ENCODE peak calls at places on chromosomes 7 and 10, in five cellular contexts. T is neural crest cell, I is GM20000, P is upper lobe of right lung, G is type B pancreatic cell. Z is an unnamed sample.

GRCh38 chr10:28991738-28992270 is 297.1 kb upstream of the LYZL1 start:
- DNase-seq in T (peak), I (peak), P (no peak), G (no peak), Z (no peak)

GRCh38 chr7:84025332-84025927 is 169.2 kb downstream of the SEMA3A start:
- DNase-seq in T (no peak), I (no peak), P (no peak), G (no peak), Z (no peak)

GRCh38 chr10:14186245-14186644 is 144.5 kb downstream of the FRMD4A start:
- DNase-seq in T (no peak), I (no peak), P (no peak), G (no peak), Z (no peak)

GRCh38 chr10:2949948-2950354 is 117.4 kb upstream of the PFKP start:
- DNase-seq in T (no peak), I (no peak), P (no peak), G (no peak), Z (no peak)

GRCh38 chr10:116690356-116691078 is 51.8 kb downstream of the HSPA12A start:
- DNase-seq in T (peak), I (no peak), P (no peak), G (no peak), Z (no peak)

GRCh38 chr7:115618676-115619075 is 411.9 kb downstream of the TFEC start:
- DNase-seq in T (no peak), I (no peak), P (no peak), G (no peak), Z (no peak)

GRCh38 chr10:122237326-122237725 is 33.8 kb upstream of the BTBD16 start:
- DNase-seq in T (no peak), I (no peak), P (peak), G (no peak), Z (no peak)

GRCh38 chr7:119283353-119283752 is 989.6 kb upstream of the KCND2 start:
- DNase-seq in T (no peak), I (no peak), P (no peak), G (no peak), Z (no peak)

GRCh38 chr10:127907411-127908105 is 655 bp downstream of the PTPRE start:
- DNase-seq in T (no peak), I (no peak), P (peak), G (peak), Z (peak)

GRCh38 chr7:150966002-150966401 is 12.1 kb downstream of the KCNH2 start:
- DNase-seq in T (no peak), I (no peak), P (no peak), G (no peak), Z (no peak)

GRCh38 chr7:3995187-3995586 is 686.9 kb upstream of the FOXK1 start:
- DNase-seq in T (no peak), I (no peak), P (no peak), G (no peak), Z (no peak)

GRCh38 chr10:116304923-116305322 is 19.3 kb upstream of the CCDC172 start:
- DNase-seq in T (no peak), I (no peak), P (no peak), G (no peak), Z (no peak)

GRCh38 chr7:43572516-43573049 is 10.3 kb upstream of the STK17A start:
- DNase-seq in T (no peak), I (no peak), P (no peak), G (no peak), Z (no peak)

GRCh38 chr7:94041529-94041928 is 37.4 kb upstream of the BET1 start:
- DNase-seq in T (no peak), I (no peak), P (no peak), G (no peak), Z (no peak)

GRCh38 chr10:63738410-63738809 is 217.2 kb downstream of the REEP3 start:
- DNase-seq in T (no peak), I (no peak), P (no peak), G (no peak), Z (no peak)

GRCh38 chr7:12865593-12865992 is 178.2 kb downstream of the ARL4A start:
- DNase-seq in T (no peak), I (no peak), P (no peak), G (no peak), Z (no peak)

GRCh38 chr7:141221007-141221612 is 147.2 kb downstream of the TMEM178B start:
- DNase-seq in T (no peak), I (no peak), P (no peak), G (no peak), Z (no peak)

GRCh38 chr7:28581351-28581750 is 169.0 kb downstream of the CREB5 start:
- DNase-seq in T (no peak), I (no peak), P (no peak), G (no peak), Z (no peak)

DNA sequence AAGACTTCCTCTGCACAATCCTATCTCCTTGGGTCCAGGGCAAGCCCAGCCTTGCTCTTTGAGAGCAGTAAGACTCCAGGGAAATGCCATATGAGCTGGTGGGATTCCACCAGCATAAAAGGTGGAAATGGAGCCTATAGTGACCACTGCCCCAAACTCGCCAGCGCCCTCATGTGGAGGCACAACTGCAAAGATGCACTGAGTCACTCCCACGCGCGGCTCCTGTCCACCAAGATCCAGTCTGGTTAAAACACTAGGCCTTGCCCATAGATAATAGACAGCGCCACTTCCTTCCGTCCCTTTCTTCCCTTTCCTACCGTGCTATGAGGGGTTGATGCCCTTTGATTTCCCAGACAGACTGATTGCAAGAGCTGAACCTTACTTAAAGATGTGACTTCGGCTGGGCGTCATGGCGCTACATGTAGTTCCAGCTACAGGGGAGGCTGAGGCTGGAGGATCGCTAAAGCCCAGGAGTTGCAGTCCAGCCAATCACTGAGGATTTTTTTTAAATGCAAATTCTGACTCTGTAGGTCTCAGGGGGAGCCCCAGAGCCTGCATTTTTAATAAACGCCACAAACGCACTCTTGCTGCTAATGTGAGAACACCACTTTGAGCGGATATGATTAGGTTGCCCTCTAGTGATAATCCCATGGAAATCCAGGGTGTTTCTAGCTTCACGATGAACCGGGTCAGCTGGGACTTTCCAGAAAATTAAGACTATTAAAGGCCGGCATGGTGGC is 136.5 kb downstream of the EPC1 start:
- DNase-seq in T (no peak), I (no peak), P (no peak), G (no peak), Z (peak)
- TF ChIP-seq CTCF in T (peak), I (no peak), P (peak), G (peak), Z (peak)

DNA sequence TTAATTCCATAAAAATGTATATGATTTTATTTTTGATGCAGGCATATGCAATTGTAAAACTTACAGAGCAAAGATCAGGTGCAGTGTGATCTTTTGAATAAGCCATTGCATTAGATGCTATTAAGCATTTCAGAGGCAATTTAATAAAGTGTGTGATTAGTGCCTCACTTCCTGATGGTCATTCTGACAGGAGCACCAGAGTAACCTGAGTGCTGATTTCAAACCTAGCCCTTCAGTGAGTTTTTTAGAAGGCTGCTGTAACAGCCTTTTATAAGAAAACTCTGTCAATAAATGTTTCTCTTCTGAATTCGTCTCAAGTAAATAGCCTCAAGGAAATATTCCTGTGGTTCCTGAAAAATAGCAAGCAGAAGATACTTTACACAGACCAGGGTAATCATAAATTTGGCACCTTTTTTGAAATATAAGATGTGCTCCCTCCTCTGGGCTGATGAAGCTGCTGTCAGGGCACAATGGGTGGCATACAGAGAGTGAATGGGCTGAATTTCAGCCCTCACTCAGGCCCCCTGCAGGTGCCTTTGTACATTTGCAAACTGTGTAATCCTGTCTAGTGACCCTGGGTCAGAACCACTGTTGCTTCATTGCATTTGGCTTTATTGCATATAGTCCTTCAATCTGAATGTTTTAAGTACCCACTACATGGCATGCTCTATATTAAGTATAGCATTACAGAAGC is 193.7 kb upstream of the CSTF2T start:
- DNase-seq in T (peak), I (peak), P (no peak), G (no peak), Z (no peak)
- TF ChIP-seq CTCF in T (peak), I (no peak), P (peak), G (peak), Z (peak)

DNA sequence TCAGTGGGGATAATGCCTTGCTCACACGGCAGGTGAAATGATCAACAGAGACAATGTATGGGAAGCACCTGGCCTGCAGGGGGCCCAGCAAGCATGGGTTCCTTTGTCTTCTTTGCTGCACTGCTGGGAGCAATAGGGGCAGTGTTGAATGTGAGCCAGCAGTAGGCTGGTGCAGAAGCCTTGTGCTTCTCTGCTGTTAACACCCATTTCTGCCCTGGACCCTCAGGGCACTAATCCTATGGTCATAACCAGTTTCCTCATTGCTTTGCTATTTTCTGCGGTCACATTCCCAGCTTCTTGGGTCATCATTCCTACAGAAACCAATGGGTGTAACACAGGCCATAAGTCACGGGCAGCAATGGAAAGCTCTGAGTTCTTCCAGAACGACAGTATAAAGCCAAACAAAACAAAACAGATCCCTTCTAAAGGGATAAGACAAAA is 10.9 kb upstream of the LGI1 start:
- DNase-seq in T (no peak), I (peak), P (no peak), G (no peak), Z (peak)
- TF ChIP-seq CTCF in T (peak), I (peak), P (no peak), G (peak), Z (peak)

DNA sequence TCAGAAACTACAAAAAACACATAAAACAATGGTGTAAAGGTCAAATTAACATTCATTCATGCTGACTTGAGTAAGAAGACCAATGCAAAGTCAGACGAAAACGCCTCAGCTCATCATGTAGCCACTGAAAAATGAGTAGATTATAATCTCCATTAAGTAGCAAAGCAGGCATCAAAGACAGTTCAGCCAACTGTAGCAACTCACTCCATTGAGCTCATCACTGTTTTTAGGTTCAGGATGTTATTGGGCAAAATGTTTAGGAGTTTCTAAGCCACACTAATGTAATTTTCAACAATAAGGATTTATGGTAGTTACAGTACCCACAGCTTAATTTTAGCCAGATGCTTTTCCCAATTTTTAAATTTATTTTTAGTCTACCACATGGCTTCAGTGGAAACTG is 178.6 kb downstream of the ELMO1 start:
- DNase-seq in T (no peak), I (no peak), P (no peak), G (no peak), Z (no peak)
- TF ChIP-seq CTCF in T (no peak), I (no peak), P (no peak), G (no peak), Z (no peak)

GRCh38 chr10:11827006-11827405 is 3.9 kb downstream of the PROSER2 start:
- DNase-seq in T (no peak), I (no peak), P (no peak), G (no peak), Z (no peak)
- TF ChIP-seq CTCF in T (peak), I (no peak), P (no peak), G (no peak), Z (no peak)

DNA sequence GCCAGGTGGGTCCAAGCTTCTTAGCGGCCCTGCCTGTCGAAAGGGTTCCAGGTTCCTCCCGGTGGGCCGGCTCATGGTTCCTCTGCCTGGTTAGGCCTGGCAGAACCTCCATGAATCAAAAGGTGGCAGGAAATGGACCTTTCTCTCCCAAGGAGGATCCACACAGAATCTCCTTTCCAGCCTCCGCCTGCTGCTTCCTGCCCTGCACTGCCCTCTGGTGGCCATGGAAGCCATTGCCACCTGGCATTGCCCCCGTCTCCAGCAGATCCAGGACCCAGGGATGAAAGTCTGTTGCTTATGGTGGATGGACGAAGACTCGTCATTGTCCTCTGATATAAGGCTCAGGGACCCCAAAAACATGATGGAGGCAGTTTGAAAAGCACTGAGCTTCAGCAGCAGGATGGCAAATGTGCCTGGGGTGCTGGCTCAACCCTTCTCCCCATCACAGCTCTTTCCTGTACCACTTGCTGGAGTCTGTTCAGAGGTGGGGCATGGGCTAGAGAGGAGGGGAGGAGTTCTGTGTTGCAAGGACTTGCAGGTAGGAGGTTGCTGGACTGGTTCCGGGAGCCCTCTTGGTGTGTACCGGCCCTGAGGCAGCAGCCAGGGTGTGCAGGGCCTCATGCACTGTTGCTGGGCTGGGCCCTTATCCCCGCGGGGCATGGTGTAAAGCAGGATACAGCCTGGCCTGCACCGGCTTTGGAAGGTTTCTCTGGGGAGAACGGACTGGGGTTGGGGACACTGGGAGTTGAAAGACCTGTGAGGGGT is 11.3 kb upstream of the INMT start:
- DNase-seq in T (peak), I (peak), P (peak), G (peak), Z (peak)
- TF ChIP-seq CTCF in T (peak), I (peak), P (peak), G (peak), Z (peak)

GRCh38 chr10:102424145-102424544 is 3.5 kb downstream of the FBXL15 start:
- DNase-seq in T (no peak), I (no peak), P (no peak), G (no peak), Z (peak)
- TF ChIP-seq CTCF in T (no peak), I (no peak), P (no peak), G (no peak), Z (no peak)

DNA sequence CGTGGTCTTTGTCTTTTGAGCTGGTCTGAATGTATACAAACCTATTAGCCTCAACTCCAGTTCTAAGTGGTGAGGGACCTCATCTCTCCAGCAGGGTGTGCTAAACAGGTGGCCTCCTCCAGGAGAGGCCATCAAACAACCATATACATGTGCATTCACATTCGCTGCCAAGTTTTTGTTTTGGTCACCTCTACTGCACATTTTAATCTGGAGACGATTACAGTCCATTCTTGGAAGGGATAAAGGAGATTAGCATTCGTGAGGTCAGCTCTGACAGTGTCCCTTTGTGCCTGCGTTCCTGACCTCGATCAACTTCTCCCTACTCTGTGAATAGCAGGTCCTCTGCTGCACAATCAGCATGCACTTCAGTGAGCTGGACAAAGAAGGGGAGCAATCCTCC is 60.8 kb downstream of the RHOBTB1 start:
- DNase-seq in T (no peak), I (peak), P (no peak), G (no peak), Z (no peak)
- TF ChIP-seq CTCF in T (peak), I (peak), P (peak), G (peak), Z (peak)

GRCh38 chr10:132169031-132169765 is 17.6 kb upstream of the DPYSL4 start:
- DNase-seq in T (no peak), I (no peak), P (no peak), G (no peak), Z (no peak)

GRCh38 chr10:132170561-132171361 is 16.0 kb upstream of the DPYSL4 start:
- DNase-seq in T (no peak), I (no peak), P (peak), G (no peak), Z (no peak)

GRCh38 chr10:132168571-132169030 is 18.1 kb upstream of the DPYSL4 start:
- DNase-seq in T (no peak), I (no peak), P (no peak), G (no peak), Z (no peak)

GRCh38 chr10:132167976-132168375 is 18.8 kb upstream of the DPYSL4 start:
- DNase-seq in T (no peak), I (no peak), P (no peak), G (no peak), Z (no peak)

DNA sequence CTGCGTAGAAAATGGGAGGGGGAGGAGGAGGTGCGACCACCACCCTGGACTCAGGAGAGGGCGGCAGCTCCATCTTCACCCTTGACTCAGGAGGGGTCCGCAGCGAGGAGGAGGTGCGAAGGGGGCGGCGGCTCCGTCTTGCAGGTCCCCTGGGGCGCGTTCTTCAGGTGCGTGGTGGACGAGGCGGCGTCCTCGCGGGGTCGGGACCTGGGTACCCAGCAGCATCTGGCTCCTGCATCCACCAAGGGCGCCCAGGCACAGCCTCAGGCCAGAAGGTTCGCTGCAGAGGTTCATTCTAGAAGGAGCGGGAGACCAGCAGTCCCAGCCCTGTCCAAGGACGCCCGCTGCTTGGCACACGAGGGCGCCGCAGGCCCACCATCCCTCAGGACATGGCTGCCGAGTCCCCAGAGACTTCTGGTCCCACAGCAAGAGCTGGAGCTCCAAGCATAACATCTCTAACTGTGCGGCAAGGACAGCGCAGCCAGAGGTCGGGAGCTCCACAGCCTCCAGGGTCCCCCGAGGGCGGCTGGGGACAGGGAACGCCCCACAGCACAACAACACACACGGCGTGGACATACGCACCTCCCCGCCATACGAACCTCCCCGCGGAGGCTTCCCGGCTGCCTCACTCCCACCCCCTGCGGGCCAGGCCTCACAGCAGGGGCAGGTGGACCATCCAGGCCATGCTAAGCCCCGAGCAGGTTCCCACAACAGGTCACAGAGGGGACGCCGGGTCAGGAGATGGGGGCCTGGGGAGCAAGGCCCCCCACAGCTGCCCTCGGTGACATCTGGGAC is 16.8 kb upstream of the DPYSL4 start:
- DNase-seq in T (no peak), I (no peak), P (peak), G (no peak), Z (no peak)
- TF ChIP-seq CTCF in T (no peak), I (no peak), P (no peak), G (no peak), Z (no peak)

Z was measured in osteocyte.